ENCODE peak calls at places on chromosome 6, in nine cellular contexts. B is GM23338, J is sigmoid colon, W is GM12892, U is breast epithelium, Y is prostate gland, H is transverse colon, A is K562, I is suprapubic skin. X is an unnamed sample.

GRCh38 chr6:7556394-7557106 is 15.1 kb downstream of the DSP start:
- DNase-seq in B (no peak), J (no peak), W (no peak), U (no peak), Y (no peak), H (no peak), A (no peak), I (no peak), X (no peak)

GRCh38 chr6:158942349-158942748 is 57.7 kb downstream of the RSPH3 start:
- DNase-seq in B (no peak), J (no peak), W (no peak), U (no peak), Y (no peak), H (no peak), A (no peak), I (no peak), X (no peak)

GRCh38 chr6:106549521-106549920 is 79.8 kb downstream of the RTN4IP1 start:
- DNase-seq in B (no peak), J (no peak), W (no peak), U (no peak), Y (no peak), H (no peak), A (no peak), I (no peak), X (no peak)

GRCh38 chr6:160421854-160422253 is 73.7 kb downstream of the SLC22A3 start:
- DNase-seq in B (no peak), J (peak), W (no peak), U (no peak), Y (no peak), H (peak), A (no peak), I (no peak), X (no peak)

GRCh38 chr6:49649982-49650381 is 13.3 kb upstream of the RHAG start:
- DNase-seq in B (no peak), J (no peak), W (no peak), U (no peak), Y (no peak), H (no peak), A (no peak), I (no peak), X (no peak)

GRCh38 chr6:15148356-15149058 is 97.4 kb upstream of the JARID2 start:
- DNase-seq in B (peak), J (no peak), W (no peak), U (no peak), Y (no peak), H (no peak), A (no peak), I (no peak), X (no peak)

GRCh38 chr6:142002825-142003405 is 129.8 kb upstream of the GJE1 start:
- DNase-seq in B (no peak), J (no peak), W (no peak), U (no peak), Y (no peak), H (no peak), A (no peak), I (no peak), X (no peak)

GRCh38 chr6:19837511-19838441 is 606 bp downstream of the ID4 start:
- DNase-seq in B (peak), J (peak), W (no peak), U (peak), Y (peak), H (peak), A (no peak), I (no peak), X (peak)

GRCh38 chr6:151087861-151088598 is 151.7 kb upstream of the AKAP12 start:
- DNase-seq in B (peak), J (no peak), W (no peak), U (no peak), Y (no peak), H (no peak), A (peak), I (no peak), X (no peak)

GRCh38 chr6:134590449-134590848 is 272.5 kb upstream of the SGK1 start:
- DNase-seq in B (no peak), J (no peak), W (no peak), U (no peak), Y (no peak), H (no peak), A (no peak), I (no peak), X (no peak)

GRCh38 chr6:27250955-27251671 is 3.6 kb downstream of the PRSS16 start:
- DNase-seq in B (peak), J (no peak), W (peak), U (peak), Y (peak), H (peak), A (peak), I (peak), X (peak)

GRCh38 chr6:166553563-166554271 is 32.8 kb downstream of the RAMACL start:
- DNase-seq in B (no peak), J (peak), W (no peak), U (no peak), Y (no peak), H (no peak), A (no peak), I (no peak), X (no peak)

GRCh38 chr6:11392778-11393507 is 144.6 kb upstream of the TMEM170B start:
- DNase-seq in B (no peak), J (no peak), W (no peak), U (no peak), Y (no peak), H (peak), A (no peak), I (no peak), X (peak)

GRCh38 chr6:111239455-111239854 is 152.2 kb downstream of the SLC16A10 start:
- DNase-seq in B (no peak), J (no peak), W (no peak), U (no peak), Y (no peak), H (no peak), A (no peak), I (no peak), X (no peak)

GRCh38 chr6:38095054-38095453 is 275.5 kb downstream of the ZFAND3 start:
- DNase-seq in B (no peak), J (no peak), W (no peak), U (no peak), Y (no peak), H (no peak), A (no peak), I (no peak), X (no peak)

GRCh38 chr6:157962601-157963084 is 19.0 kb upstream of the SYNJ2 start:
- DNase-seq in B (no peak), J (no peak), W (no peak), U (no peak), Y (no peak), H (no peak), A (peak), I (no peak), X (no peak)

GRCh38 chr6:75563032-75563431 is 38.6 kb upstream of the SENP6 start:
- DNase-seq in B (peak), J (no peak), W (no peak), U (no peak), Y (no peak), H (no peak), A (no peak), I (no peak), X (peak)

GRCh38 chr6:123524781-123525180 is 112.0 kb downstream of the TRDN start:
- DNase-seq in B (no peak), J (no peak), W (no peak), U (no peak), Y (no peak), H (no peak), A (no peak), I (no peak), X (no peak)

GRCh38 chr6:159169193-159169555 is at the start of gene FNDC1:
- DNase-seq in B (peak), J (no peak), W (peak), U (no peak), Y (no peak), H (peak), A (peak), I (no peak), X (peak)

GRCh38 chr6:157879034-157879872 is 56.2 kb downstream of the SNX9 start:
- DNase-seq in B (peak), J (no peak), W (no peak), U (no peak), Y (no peak), H (no peak), A (no peak), I (no peak), X (no peak)

GRCh38 chr6:27188885-27189418 is 58.5 kb upstream of the PRSS16 start:
- DNase-seq in B (peak), J (peak), W (peak), U (peak), Y (peak), H (peak), A (peak), I (no peak), X (peak)

GRCh38 chr6:1313755-1314503 is 2.0 kb downstream of the FOXQ1 start:
- DNase-seq in B (peak), J (no peak), W (peak), U (no peak), Y (peak), H (peak), A (no peak), I (no peak), X (peak)

GRCh38 chr6:39074486-39074885 is 25.9 kb downstream of the GLP1R start:
- DNase-seq in B (peak), J (peak), W (peak), U (no peak), Y (no peak), H (no peak), A (no peak), I (peak), X (no peak)

GRCh38 chr6:153976921-153977693 is 61.9 kb upstream of the OPRM1 start:
- DNase-seq in B (no peak), J (no peak), W (no peak), U (no peak), Y (no peak), H (no peak), A (no peak), I (no peak), X (peak)

GRCh38 chr6:80151641-80152040 is 45.2 kb downstream of the BCKDHB start:
- DNase-seq in B (no peak), J (no peak), W (no peak), U (no peak), Y (no peak), H (no peak), A (no peak), I (no peak), X (no peak)

GRCh38 chr6:30730611-30731435 is 10.7 kb downstream of the TUBB start:
- DNase-seq in B (peak), J (peak), W (peak), U (peak), Y (peak), H (peak), A (peak), I (peak), X (peak)

GRCh38 chr6:30570760-30571084 is 520 bp upstream of the ABCF1 start:
- DNase-seq in B (no peak), J (no peak), W (peak), U (no peak), Y (no peak), H (no peak), A (peak), I (no peak), X (peak)

GRCh38 chr6:2718334-2719052 is 32.2 kb downstream of the MYLK4 start:
- DNase-seq in B (no peak), J (no peak), W (no peak), U (no peak), Y (no peak), H (no peak), A (no peak), I (no peak), X (no peak)

GRCh38 chr6:147737084-147737483 is 228.6 kb downstream of the SAMD5 start:
- DNase-seq in B (no peak), J (no peak), W (no peak), U (no peak), Y (no peak), H (no peak), A (no peak), I (no peak), X (no peak)

GRCh38 chr6:105753184-105754097 is 332.7 kb upstream of the PRDM1 start:
- DNase-seq in B (peak), J (no peak), W (no peak), U (no peak), Y (no peak), H (peak), A (no peak), I (no peak), X (no peak)

GRCh38 chr6:125780540-125781306 is 10.0 kb upstream of the NCOA7 start:
- DNase-seq in B (peak), J (peak), W (no peak), U (peak), Y (peak), H (peak), A (peak), I (no peak), X (peak)

GRCh38 chr6:150195996-150196417 is 53.2 kb downstream of the PPP1R14C start:
- DNase-seq in B (no peak), J (no peak), W (no peak), U (no peak), Y (no peak), H (peak), A (no peak), I (no peak), X (no peak)

GRCh38 chr6:119351005-119351394 is 1.4 kb upstream of the MAN1A1 start:
- DNase-seq in B (no peak), J (no peak), W (no peak), U (no peak), Y (no peak), H (no peak), A (no peak), I (no peak), X (peak)

GRCh38 chr6:152984387-152984872 is 1.6 kb upstream of the FBXO5 start:
- DNase-seq in B (no peak), J (no peak), W (no peak), U (no peak), Y (no peak), H (no peak), A (no peak), I (no peak), X (no peak)

GRCh38 chr6:13383280-13384163 is 55.2 kb upstream of the TBC1D7 start:
- DNase-seq in B (no peak), J (no peak), W (peak), U (no peak), Y (peak), H (no peak), A (no peak), I (peak), X (no peak)

GRCh38 chr6:120736740-120737139 is 597.5 kb downstream of the TBC1D32 start:
- DNase-seq in B (no peak), J (no peak), W (no peak), U (no peak), Y (no peak), H (no peak), A (no peak), I (no peak), X (no peak)

GRCh38 chr6:38262041-38262440 is 377.7 kb downstream of the BTBD9 start:
- DNase-seq in B (peak), J (no peak), W (no peak), U (no peak), Y (no peak), H (no peak), A (no peak), I (no peak), X (no peak)

GRCh38 chr6:41373919-41374617 is 38.7 kb downstream of the NCR2 start:
- DNase-seq in B (peak), J (no peak), W (no peak), U (no peak), Y (no peak), H (no peak), A (no peak), I (no peak), X (peak)

GRCh38 chr6:137219664-137220252 is 573 bp upstream of the IFNGR1 start:
- DNase-seq in B (no peak), J (no peak), W (no peak), U (no peak), Y (no peak), H (no peak), A (no peak), I (no peak), X (no peak)

GRCh38 chr6:137223370-137224131 is 4.4 kb upstream of the IFNGR1 start:
- DNase-seq in B (no peak), J (peak), W (no peak), U (peak), Y (peak), H (no peak), A (no peak), I (no peak), X (no peak)

GRCh38 chr6:137218917-137219663 is at the start of gene IFNGR1:
- DNase-seq in B (peak), J (peak), W (peak), U (peak), Y (peak), H (peak), A (peak), I (peak), X (peak)

GRCh38 chr6:137224890-137225198 is 5.7 kb upstream of the IFNGR1 start:
- DNase-seq in B (no peak), J (no peak), W (no peak), U (no peak), Y (no peak), H (no peak), A (no peak), I (no peak), X (no peak)

DNA sequence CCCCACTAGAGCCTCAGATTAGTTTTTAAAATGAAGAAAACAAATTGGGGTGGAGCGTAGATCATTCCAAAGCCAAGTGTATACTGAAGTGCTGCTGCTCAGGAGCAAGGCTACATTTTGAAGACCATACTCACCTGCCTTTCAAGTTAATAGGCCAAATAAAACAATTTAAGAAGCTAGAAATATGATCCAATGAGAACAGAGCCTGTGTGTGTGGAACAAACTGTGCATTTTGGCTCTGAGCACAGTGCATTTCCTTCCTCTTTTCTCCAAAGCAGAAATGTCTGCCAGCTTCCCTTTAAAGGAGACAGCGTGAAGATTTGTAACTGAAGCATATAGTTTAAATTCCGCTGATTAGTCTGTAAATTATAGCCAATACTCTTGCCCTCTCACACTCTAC is 3.2 kb upstream of the IFNGR1 start:
- DNase-seq in B (no peak), J (no peak), W (no peak), U (no peak), Y (peak), H (no peak), A (no peak), I (no peak), X (no peak)
- TF ChIP-seq POLR2AphosphoS5 in B (no peak), J (no peak), W (no peak), U (no peak), Y (peak), H (no peak), A (no peak), I (no peak), X (no peak)

GRCh38 chr6:113203135-113203534 is 654.0 kb upstream of the MARCKS start:
- DNase-seq in B (no peak), J (no peak), W (no peak), U (no peak), Y (no peak), H (no peak), A (no peak), I (no peak), X (no peak)
- TF ChIP-seq POLR2AphosphoS5 in B (no peak), J (no peak), W (no peak), U (no peak), Y (no peak), H (no peak), A (no peak), I (no peak), X (no peak)

GRCh38 chr6:128882991-128883571 is at the start of gene LAMA2:
- DNase-seq in B (peak), J (peak), W (no peak), U (peak), Y (peak), H (peak), A (no peak), I (peak), X (peak)
- TF ChIP-seq POLR2AphosphoS5 in B (no peak), J (peak), W (no peak), U (peak), Y (peak), H (peak), A (no peak), I (peak), X (no peak)

GRCh38 chr6:156685823-156686428 is 91.3 kb upstream of the ARID1B start:
- DNase-seq in B (peak), J (no peak), W (no peak), U (no peak), Y (no peak), H (no peak), A (no peak), I (no peak), X (peak)

GRCh38 chr6:156687875-156688549 is 89.2 kb upstream of the ARID1B start:
- DNase-seq in B (peak), J (peak), W (no peak), U (no peak), Y (peak), H (peak), A (peak), I (no peak), X (peak)

GRCh38 chr6:156689656-156690055 is 87.5 kb upstream of the ARID1B start:
- DNase-seq in B (no peak), J (no peak), W (no peak), U (no peak), Y (no peak), H (no peak), A (no peak), I (no peak), X (no peak)

GRCh38 chr6:156686429-156686939 is 90.7 kb upstream of the ARID1B start:
- DNase-seq in B (peak), J (peak), W (no peak), U (peak), Y (peak), H (peak), A (no peak), I (no peak), X (peak)

GRCh38 chr6:156686940-156687874 is 90.0 kb upstream of the ARID1B start:
- DNase-seq in B (peak), J (peak), W (peak), U (peak), Y (peak), H (peak), A (peak), I (peak), X (peak)
- TF ChIP-seq POLR2AphosphoS5 in B (peak), J (peak), W (no peak), U (peak), Y (peak), H (peak), A (peak), I (no peak), X (peak)

GRCh38 chr6:100388868-100389519 is 75.7 kb downstream of the SIM1 start:
- DNase-seq in B (no peak), J (no peak), W (no peak), U (no peak), Y (no peak), H (no peak), A (no peak), I (no peak), X (no peak)
- TF ChIP-seq POLR2AphosphoS5 in B (no peak), J (no peak), W (no peak), U (no peak), Y (no peak), H (no peak), A (no peak), I (no peak), X (no peak)

X was measured in SK-N-SH.